ENCODE peak calls at places on chromosomes 5 and 9, in four cellular contexts. B is HT1080; W is activated T-helper 9 cell treated with anti-CD3 and anti-CD28 coated beads, Interleukin-2, amount 50 U/mL, for 16 hours; H is stimulated activated CD4-positive, alpha-beta T cell treated with anti-CD3 and anti-CD28 coated beads, Interleukin-1b, Interleukin-23, amount 100 ng/mL, for 24 hours. R is an unnamed sample.

GRCh38 chr9:92728831-92729734 is 35.5 kb downstream of the BICD2 start:
- DNase-seq in B (peak; percentile 52), W (no peak), H (no peak), R (peak; percentile 37)

GRCh38 chr5:41410307-41410706 is 100.1 kb downstream of the PLCXD3 start:
- DNase-seq in B (no peak), W (no peak), H (no peak), R (no peak)

GRCh38 chr9:70131296-70131695 is 87.6 kb downstream of the MAMDC2 start:
- DNase-seq in B (no peak), W (no peak), H (no peak), R (no peak)

GRCh38 chr9:116323571-116323970 is 170.0 kb downstream of the PAPPA start:
- DNase-seq in B (no peak), W (no peak), H (no peak), R (no peak)

GRCh38 chr9:4021621-4022213 is 278.2 kb downstream of the GLIS3 start:
- DNase-seq in B (no peak), W (no peak), H (no peak), R (no peak)

GRCh38 chr9:111106202-111106601 is 67.9 kb upstream of the LPAR1 start:
- DNase-seq in B (no peak), W (no peak), H (no peak), R (no peak)

GRCh38 chr5:67305913-67306710 is 109.5 kb upstream of the CD180 start:
- DNase-seq in B (peak; percentile 55), W (no peak), H (no peak), R (peak; percentile 63)

GRCh38 chr9:135130266-135130976 is 43.0 kb downstream of the OLFM1 start:
- DNase-seq in B (peak; percentile 37), W (no peak), H (peak; percentile 3), R (no peak)

GRCh38 chr5:93079046-93079445 is 502.0 kb downstream of the NR2F1-AS1 start:
- DNase-seq in B (no peak), W (no peak), H (no peak), R (no peak)

GRCh38 chr5:73232266-73233041 is 59.5 kb downstream of the TMEM174 start:
- DNase-seq in B (no peak), W (no peak), H (no peak), R (peak; percentile 39)

GRCh38 chr9:15837079-15837679 is 284.3 kb downstream of the CCDC171 start:
- DNase-seq in B (peak; percentile 45), W (no peak), H (no peak), R (peak; percentile 71)

GRCh38 chr5:100905259-100905914 is 2.3 kb upstream of the ST8SIA4 start:
- DNase-seq in B (no peak), W (no peak), H (no peak), R (no peak)

GRCh38 chr5:93588586-93589347 is 5.7 kb downstream of the NR2F1 start:
- DNase-seq in B (no peak), W (no peak), H (no peak), R (no peak)

GRCh38 chr9:20178197-20178596 is 389.4 kb upstream of the SLC24A2 start:
- DNase-seq in B (no peak), W (no peak), H (no peak), R (no peak)

GRCh38 chr5:35158627-35159369 is 71.5 kb downstream of the PRLR start:
- DNase-seq in B (no peak), W (no peak), H (no peak), R (no peak)

GRCh38 chr9:129140397-129141065 is 29.3 kb downstream of the PTPA start:
- DNase-seq in B (peak; percentile 62), W (no peak), H (no peak), R (peak; percentile 70)

GRCh38 chr5:136132087-136132486 is 558 bp upstream of the SMAD5 start:
- DNase-seq in B (no peak), W (no peak), H (no peak), R (peak; percentile 10)

GRCh38 chr9:136965771-136966484 is 11.4 kb upstream of the PTGDS start:
- DNase-seq in B (no peak), W (no peak), H (no peak), R (peak; percentile 21)

GRCh38 chr9:100459963-100460362 is 13.0 kb upstream of the TMEFF1 start:
- DNase-seq in B (no peak), W (no peak), H (no peak), R (peak; percentile 6)

GRCh38 chr5:36373527-36374086 is 71.9 kb upstream of the RANBP3L start:
- DNase-seq in B (peak; percentile 90), W (no peak), H (no peak), R (peak; percentile 79)

GRCh38 chr5:129698661-129699060 is 49.2 kb upstream of the MINAR2 start:
- DNase-seq in B (no peak), W (no peak), H (no peak), R (no peak)

GRCh38 chr5:84437673-84438315 is 53.1 kb upstream of the EDIL3 start:
- DNase-seq in B (peak; percentile 89), W (no peak), H (no peak), R (peak; percentile 32)

GRCh38 chr9:114049453-114050225 is 28.5 kb downstream of the AMBP start:
- DNase-seq in B (no peak), W (no peak), H (no peak), R (no peak)

GRCh38 chr5:142012186-142012785 is 541 bp downstream of the GNPDA1 start:
- DNase-seq in B (peak; percentile 66), W (peak; percentile 50), H (peak; percentile 57), R (peak; percentile 35)

GRCh38 chr5:150561571-150562295 is 53.8 kb downstream of the NDST1 start:
- DNase-seq in B (no peak), W (no peak), H (no peak), R (no peak)

GRCh38 chr9:13322828-13323550 is 43.5 kb upstream of the MPDZ start:
- DNase-seq in B (no peak), W (no peak), H (no peak), R (no peak)

GRCh38 chr5:154761062-154761740 is 6.0 kb downstream of the LARP1 start:
- DNase-seq in B (no peak), W (no peak), H (no peak), R (no peak)

GRCh38 chr5:123344819-123345426 is 78.3 kb downstream of the CEP120 start:
- DNase-seq in B (peak; percentile 24), W (no peak), H (no peak), R (peak; percentile 50)

GRCh38 chr5:14250094-14250777 is 107.1 kb downstream of the TRIO start:
- DNase-seq in B (no peak), W (no peak), H (no peak), R (peak; percentile 75)

GRCh38 chr5:58153255-58153654 is 306.6 kb downstream of the PLK2 start:
- DNase-seq in B (peak; percentile 65), W (no peak), H (no peak), R (no peak)

GRCh38 chr9:124786881-124787573 is 10.1 kb downstream of the OLFML2A start:
- DNase-seq in B (no peak), W (no peak), H (no peak), R (no peak)

GRCh38 chr9:90965911-90966290 is 164.3 kb downstream of the SYK start:
- DNase-seq in B (no peak), W (no peak), H (no peak), R (no peak)

GRCh38 chr5:94245608-94246007 is 372.8 kb downstream of the KIAA0825 start:
- DNase-seq in B (no peak), W (no peak), H (no peak), R (peak; percentile 3)

GRCh38 chr9:1619915-1620705 is 395.0 kb upstream of the SMARCA2 start:
- DNase-seq in B (peak; percentile 20), W (no peak), H (no peak), R (no peak)

GRCh38 chr9:32954642-32955041 is 46.8 kb downstream of the APTX start:
- DNase-seq in B (no peak), W (no peak), H (no peak), R (peak; percentile 59)

GRCh38 chr5:143395638-143396352 is 7.7 kb downstream of the NR3C1 start:
- DNase-seq in B (no peak), W (no peak), H (no peak), R (no peak)

GRCh38 chr5:41334758-41335157 is 121.4 kb upstream of the C6 start:
- DNase-seq in B (no peak), W (no peak), H (no peak), R (peak; percentile 13)

GRCh38 chr9:126781717-126782388 is 23.0 kb upstream of the ZBTB43 start:
- DNase-seq in B (peak; percentile 69), W (peak; percentile 70), H (peak; percentile 78), R (peak; percentile 74)

GRCh38 chr5:111447099-111447498 is 65.2 kb downstream of the STARD4 start:
- DNase-seq in B (no peak), W (no peak), H (no peak), R (peak; percentile 29)

GRCh38 chr5:96257904-96258303 is 175.1 kb downstream of the PCSK1 start:
- DNase-seq in B (peak; percentile 85), W (no peak), H (no peak), R (peak; percentile 68)